ENCODE peak calls at places on chromosomes 4 and X, in seven cellular contexts. One of them, this sample, is unnamed.

GRCh38 chr4:153538408-153539057 is 72.4 kb downstream of the TMEM131L start:
- DNase-seq in ELR: no peak
- DNase-seq in neural progenitor cell: no peak
- DNase-seq in activated T-cell treated with anti-CD3 and anti-CD28 coated beads for 48 hours: no peak
- DNase-seq in neural crest cell: no peak
- DNase-seq in KG1: no peak
- DNase-seq in osteocyte: no peak
- DNase-seq in this sample: no peak

GRCh38 chr4:169957785-169958184 is 68.4 kb downstream of the MFAP3L start:
- DNase-seq in ELR: no peak
- DNase-seq in neural crest cell: no peak
- DNase-seq in KG1: no peak
- DNase-seq in osteocyte: no peak
- DNase-seq in activated T-cell treated with anti-CD3 and anti-CD28 coated beads for 48 hours: no peak
- DNase-seq in neural progenitor cell: peak; percentile 56
- DNase-seq in this sample: no peak

GRCh38 chr4:3863841-3864734 is 97.9 kb downstream of the ADRA2C start:
- DNase-seq in ELR: no peak
- DNase-seq in osteocyte: no peak
- DNase-seq in activated T-cell treated with anti-CD3 and anti-CD28 coated beads for 48 hours: no peak
- DNase-seq in neural progenitor cell: no peak
- DNase-seq in KG1: no peak
- DNase-seq in neural crest cell: no peak
- DNase-seq in this sample: no peak

GRCh38 chrX:26851981-26852380 is 611.2 kb downstream of the PPP4R3C start:
- DNase-seq in neural crest cell: no peak
- DNase-seq in KG1: no peak
- DNase-seq in activated T-cell treated with anti-CD3 and anti-CD28 coated beads for 48 hours: no peak
- DNase-seq in ELR: no peak
- DNase-seq in neural progenitor cell: peak; percentile 44
- DNase-seq in osteocyte: no peak
- DNase-seq in this sample: peak; percentile 3

GRCh38 chr4:8188085-8188484 is 11.0 kb upstream of the SH3TC1 start:
- DNase-seq in neural crest cell: no peak
- DNase-seq in activated T-cell treated with anti-CD3 and anti-CD28 coated beads for 48 hours: no peak
- DNase-seq in KG1: no peak
- DNase-seq in osteocyte: no peak
- DNase-seq in ELR: peak; percentile 51
- DNase-seq in neural progenitor cell: no peak
- DNase-seq in this sample: no peak

GRCh38 chr4:138643827-138644226 is 371.8 kb upstream of the NOCT start:
- DNase-seq in activated T-cell treated with anti-CD3 and anti-CD28 coated beads for 48 hours: no peak
- DNase-seq in neural crest cell: no peak
- DNase-seq in neural progenitor cell: no peak
- DNase-seq in ELR: no peak
- DNase-seq in KG1: no peak
- DNase-seq in osteocyte: no peak
- DNase-seq in this sample: no peak

GRCh38 chr4:101630319-101630986 is 160.1 kb upstream of the BANK1 start:
- DNase-seq in ELR: no peak
- DNase-seq in neural crest cell: no peak
- DNase-seq in osteocyte: no peak
- DNase-seq in neural progenitor cell: no peak
- DNase-seq in KG1: no peak
- DNase-seq in activated T-cell treated with anti-CD3 and anti-CD28 coated beads for 48 hours: no peak
- DNase-seq in this sample: no peak

GRCh38 chr4:121212801-121213200 is 48.7 kb upstream of the TNIP3 start:
- DNase-seq in ELR: no peak
- DNase-seq in neural crest cell: no peak
- DNase-seq in neural progenitor cell: no peak
- DNase-seq in activated T-cell treated with anti-CD3 and anti-CD28 coated beads for 48 hours: no peak
- DNase-seq in KG1: no peak
- DNase-seq in osteocyte: no peak
- DNase-seq in this sample: no peak

GRCh38 chr4:64330143-64330542 is 79.1 kb downstream of the TECRL start:
- DNase-seq in osteocyte: no peak
- DNase-seq in ELR: no peak
- DNase-seq in neural crest cell: no peak
- DNase-seq in KG1: no peak
- DNase-seq in neural progenitor cell: no peak
- DNase-seq in activated T-cell treated with anti-CD3 and anti-CD28 coated beads for 48 hours: no peak
- DNase-seq in this sample: no peak

GRCh38 chrX:22043872-22044271 is 11.7 kb downstream of the PHEX start:
- DNase-seq in activated T-cell treated with anti-CD3 and anti-CD28 coated beads for 48 hours: no peak
- DNase-seq in ELR: no peak
- DNase-seq in neural progenitor cell: no peak
- DNase-seq in osteocyte: no peak
- DNase-seq in KG1: no peak
- DNase-seq in neural crest cell: no peak
- DNase-seq in this sample: no peak

GRCh38 chr4:139988863-139989765 is 164.9 kb downstream of the MAML3 start:
- DNase-seq in KG1: no peak
- DNase-seq in osteocyte: no peak
- DNase-seq in neural crest cell: no peak
- DNase-seq in activated T-cell treated with anti-CD3 and anti-CD28 coated beads for 48 hours: peak; percentile 37
- DNase-seq in neural progenitor cell: peak; percentile 34
- DNase-seq in ELR: peak; percentile 93
- DNase-seq in this sample: no peak

GRCh38 chr4:25953740-25954139 is 39.7 kb downstream of the SMIM20 start:
- DNase-seq in osteocyte: no peak
- DNase-seq in neural crest cell: peak; percentile 9
- DNase-seq in KG1: no peak
- DNase-seq in ELR: peak; percentile 36
- DNase-seq in neural progenitor cell: peak; percentile 69
- DNase-seq in activated T-cell treated with anti-CD3 and anti-CD28 coated beads for 48 hours: no peak
- DNase-seq in this sample: no peak

GRCh38 chr4:106708604-106708876 is 327.6 kb downstream of the DKK2 start:
- DNase-seq in neural progenitor cell: no peak
- DNase-seq in ELR: no peak
- DNase-seq in KG1: no peak
- DNase-seq in activated T-cell treated with anti-CD3 and anti-CD28 coated beads for 48 hours: no peak
- DNase-seq in osteocyte: no peak
- DNase-seq in neural crest cell: no peak
- DNase-seq in this sample: no peak

GRCh38 chrX:131783555-131784338 is 239.4 kb upstream of the STK26 start:
- DNase-seq in neural crest cell: no peak
- DNase-seq in osteocyte: no peak
- DNase-seq in ELR: no peak
- DNase-seq in neural progenitor cell: no peak
- DNase-seq in KG1: no peak
- DNase-seq in activated T-cell treated with anti-CD3 and anti-CD28 coated beads for 48 hours: no peak
- DNase-seq in this sample: no peak

GRCh38 chr4:2931765-2932560 is 31.2 kb downstream of the NOP14 start:
- DNase-seq in KG1: peak; percentile 40
- DNase-seq in neural crest cell: no peak
- DNase-seq in ELR: no peak
- DNase-seq in activated T-cell treated with anti-CD3 and anti-CD28 coated beads for 48 hours: peak; percentile 47
- DNase-seq in osteocyte: no peak
- DNase-seq in neural progenitor cell: no peak
- DNase-seq in this sample: peak; percentile 83

GRCh38 chrX:82218361-82218760 is 1016.5 kb downstream of the SH3BGRL start:
- DNase-seq in neural crest cell: no peak
- DNase-seq in osteocyte: no peak
- DNase-seq in neural progenitor cell: peak; percentile 44
- DNase-seq in KG1: no peak
- DNase-seq in ELR: peak; percentile 6
- DNase-seq in activated T-cell treated with anti-CD3 and anti-CD28 coated beads for 48 hours: no peak
- DNase-seq in this sample: peak; percentile 3

GRCh38 chrX:70033348-70033747 is 16.4 kb downstream of the AWAT2 start:
- DNase-seq in osteocyte: no peak
- DNase-seq in neural progenitor cell: peak; percentile 57
- DNase-seq in ELR: peak; percentile 45
- DNase-seq in KG1: no peak
- DNase-seq in activated T-cell treated with anti-CD3 and anti-CD28 coated beads for 48 hours: peak; percentile 12
- DNase-seq in neural crest cell: peak; percentile 36
- DNase-seq in this sample: peak; percentile 26

GRCh38 chrX:153494541-153495361 is at the start of gene BGN:
- DNase-seq in ELR: peak; percentile 42
- DNase-seq in activated T-cell treated with anti-CD3 and anti-CD28 coated beads for 48 hours: no peak
- DNase-seq in neural crest cell: peak; percentile 32
- DNase-seq in KG1: no peak
- DNase-seq in osteocyte: no peak
- DNase-seq in neural progenitor cell: peak; percentile 69
- DNase-seq in this sample: no peak

GRCh38 chrX:81586091-81586490 is 384.2 kb downstream of the SH3BGRL start:
- DNase-seq in neural progenitor cell: no peak
- DNase-seq in ELR: no peak
- DNase-seq in KG1: no peak
- DNase-seq in neural crest cell: no peak
- DNase-seq in osteocyte: no peak
- DNase-seq in activated T-cell treated with anti-CD3 and anti-CD28 coated beads for 48 hours: no peak
- DNase-seq in this sample: no peak

This sample was measured in GM20000.